ENCODE peak calls at places on chromosomes 6 and 20, in nine cellular contexts. M, B, U, Q, P, G, E, N and Y are unnamed samples.

GRCh38 chr6:56101141-56101553 is 146.2 kb downstream of the COL21A1 start:
- DNase-seq in M (no peak), B (no peak), U (no peak), Q (no peak), P (no peak), G (peak; percentile 88), E (no peak), N (peak; percentile 7), Y (peak; percentile 94)

GRCh38 chr6:45786243-45786795 is 229.3 kb downstream of the CLIC5 start:
- DNase-seq in M (no peak), B (peak; percentile 97), U (no peak), Q (peak; percentile 26), P (peak; percentile 1), G (no peak), E (no peak), N (no peak), Y (no peak)

GRCh38 chr6:108194503-108194902 is 28.7 kb downstream of the NR2E1 start:
- DNase-seq in M (no peak), B (no peak), U (no peak), Q (peak; percentile 55), P (no peak), G (no peak), E (no peak), N (no peak), Y (no peak)

GRCh38 chr20:47810116-47810672 is 24.9 kb upstream of the SULF2 start:
- DNase-seq in M (no peak), B (no peak), U (no peak), Q (no peak), P (no peak), G (no peak), E (peak; percentile 2), N (no peak), Y (no peak)

GRCh38 chr6:109059148-109059547 is 35.5 kb downstream of the SESN1 start:
- DNase-seq in M (no peak), B (no peak), U (no peak), Q (no peak), P (no peak), G (no peak), E (no peak), N (no peak), Y (no peak)

GRCh38 chr20:24828992-24829648 is 119.9 kb upstream of the CST7 start:
- DNase-seq in M (no peak), B (no peak), U (no peak), Q (no peak), P (no peak), G (no peak), E (no peak), N (no peak), Y (no peak)

GRCh38 chr6:122817766-122818165 is 28.7 kb downstream of the SMPDL3A start:
- DNase-seq in M (no peak), B (peak; percentile 70), U (no peak), Q (no peak), P (no peak), G (peak; percentile 76), E (no peak), N (no peak), Y (peak; percentile 53)

GRCh38 chr20:49187330-49188100 is 619 bp downstream of the STAU1 start:
- DNase-seq in M (peak; percentile 38), B (no peak), U (no peak), Q (peak; percentile 13), P (peak; percentile 47), G (no peak), E (peak; percentile 40), N (peak; percentile 59), Y (no peak)

GRCh38 chr6:111248789-111249188 is 161.5 kb downstream of the SLC16A10 start:
- DNase-seq in M (no peak), B (no peak), U (no peak), Q (no peak), P (no peak), G (no peak), E (no peak), N (no peak), Y (no peak)

GRCh38 chr20:24730750-24731149 is 218.3 kb upstream of the CST7 start:
- DNase-seq in M (no peak), B (no peak), U (no peak), Q (no peak), P (no peak), G (no peak), E (no peak), N (no peak), Y (no peak)

GRCh38 chr6:27280064-27280539 is 32.0 kb downstream of the POM121L2 start:
- DNase-seq in M (no peak), B (peak; percentile 77), U (no peak), Q (no peak), P (no peak), G (peak; percentile 76), E (no peak), N (peak; percentile 73), Y (peak; percentile 65)

GRCh38 chr6:31620586-31621319 is at the start of gene PRRC2A:
- DNase-seq in M (peak; percentile 93), B (peak; percentile 64), U (peak; percentile 86), Q (peak; percentile 92), P (no peak), G (no peak), E (peak; percentile 86), N (peak; percentile 98), Y (no peak)

GRCh38 chr6:46882622-46883021 is 39.1 kb downstream of the ADGRF5 start:
- DNase-seq in M (no peak), B (peak; percentile 90), U (no peak), Q (no peak), P (no peak), G (no peak), E (no peak), N (no peak), Y (no peak)

GRCh38 chr20:44137210-44137781 is 49.7 kb downstream of the JPH2 start:
- DNase-seq in M (no peak), B (no peak), U (peak; percentile 79), Q (no peak), P (no peak), G (no peak), E (peak; percentile 64), N (peak; percentile 79), Y (peak; percentile 28)

GRCh38 chr20:9978395-9979004 is 56.3 kb upstream of the ANKEF1 start:
- DNase-seq in M (peak; percentile 12), B (peak; percentile 94), U (peak; percentile 71), Q (peak; percentile 46), P (peak; percentile 12), G (peak; percentile 80), E (no peak), N (peak; percentile 86), Y (peak; percentile 71)

GRCh38 chr6:107991061-107991460 is 33.1 kb upstream of the SEC63 start:
- DNase-seq in M (no peak), B (no peak), U (no peak), Q (no peak), P (no peak), G (no peak), E (no peak), N (no peak), Y (peak; percentile 22)

GRCh38 chr6:13156381-13156780 is 172.0 kb downstream of the TBC1D7 start:
- DNase-seq in M (no peak), B (no peak), U (no peak), Q (no peak), P (no peak), G (no peak), E (no peak), N (no peak), Y (peak; percentile 15)

GRCh38 chr20:24376523-24377085 is 92.8 kb upstream of the SYNDIG1 start:
- DNase-seq in M (no peak), B (no peak), U (peak; percentile 22), Q (no peak), P (no peak), G (no peak), E (no peak), N (peak; percentile 28), Y (no peak)

GRCh38 chr6:87407531-87407895 is 259 bp upstream of the CFAP206 start:
- DNase-seq in M (no peak), B (peak; percentile 67), U (no peak), Q (peak; percentile 53), P (no peak), G (peak; percentile 67), E (no peak), N (peak; percentile 64), Y (peak; percentile 76)

GRCh38 chr6:4023240-4023639 is 55.7 kb downstream of the FAM217A start:
- DNase-seq in M (no peak), B (no peak), U (no peak), Q (no peak), P (no peak), G (no peak), E (no peak), N (no peak), Y (no peak)

GRCh38 chr6:146594495-146594894 is 4.3 kb upstream of the ADGB start:
- DNase-seq in M (no peak), B (no peak), U (no peak), Q (no peak), P (no peak), G (no peak), E (no peak), N (no peak), Y (no peak)

GRCh38 chr6:28263946-28264345 is 3.0 kb upstream of the ZSCAN26 start:
- DNase-seq in M (no peak), B (no peak), U (no peak), Q (no peak), P (no peak), G (no peak), E (no peak), N (no peak), Y (no peak)

GRCh38 chr20:9609892-9610502 is 95.6 kb downstream of the LAMP5 start:
- DNase-seq in M (peak; percentile 21), B (peak; percentile 84), U (no peak), Q (peak; percentile 61), P (no peak), G (peak; percentile 61), E (no peak), N (peak; percentile 81), Y (peak; percentile 68)

GRCh38 chr6:12395898-12396297 is 105.7 kb downstream of the EDN1 start:
- DNase-seq in M (no peak), B (no peak), U (no peak), Q (no peak), P (no peak), G (no peak), E (no peak), N (no peak), Y (no peak)

GRCh38 chr20:62860924-62861691 is 514 bp downstream of the TCFL5 start:
- DNase-seq in M (no peak), B (no peak), U (no peak), Q (no peak), P (no peak), G (peak; percentile 33), E (peak; percentile 45), N (peak; percentile 62), Y (no peak)

GRCh38 chr20:14451458-14451857 is 114.0 kb upstream of the FLRT3 start:
- DNase-seq in M (no peak), B (no peak), U (no peak), Q (no peak), P (no peak), G (no peak), E (no peak), N (no peak), Y (no peak)

GRCh38 chr20:47253860-47254259 is 102.6 kb downstream of the ZMYND8 start:
- DNase-seq in M (no peak), B (no peak), U (no peak), Q (no peak), P (no peak), G (no peak), E (no peak), N (no peak), Y (no peak)

GRCh38 chr6:20652691-20653479 is 118.6 kb downstream of the CDKAL1 start:
- DNase-seq in M (no peak), B (no peak), U (no peak), Q (no peak), P (no peak), G (peak; percentile 74), E (no peak), N (peak; percentile 12), Y (peak; percentile 84)

GRCh38 chr6:167533851-167534250 is 209.0 kb downstream of the TTLL2 start:
- DNase-seq in M (no peak), B (no peak), U (no peak), Q (no peak), P (no peak), G (no peak), E (no peak), N (no peak), Y (no peak)

GRCh38 chr20:36407196-36407733 is 101.1 kb downstream of the DLGAP4 start:
- DNase-seq in M (no peak), B (no peak), U (no peak), Q (no peak), P (no peak), G (no peak), E (no peak), N (no peak), Y (no peak)

GRCh38 chr6:77454386-77454785 is 8.9 kb downstream of the HTR1B start:
- DNase-seq in M (no peak), B (no peak), U (no peak), Q (no peak), P (no peak), G (no peak), E (no peak), N (no peak), Y (no peak)